ENCODE peak calls at places on chromosomes 4 and X, in five cellular contexts. F is brain microvascular endothelial cell, O is RCC 7860, K is NCI-H2081, Q is ELF-1. D is an unnamed sample.
A peak's percentile ranks its signal among the peaks of the same experiment; 100 is the strongest.

GRCh38 chr4:138405439-138405838 is 163.3 kb upstream of the SLC7A11 start:
- DNase-seq in F (no peak), O (peak; percentile 20), K (no peak), Q (peak; percentile 5), D (no peak)

GRCh38 chrX:9995855-9996339 is 28.7 kb downstream of the CLDN34 start:
- DNase-seq in F (peak; percentile 67), O (peak; percentile 51), K (peak; percentile 78), Q (peak; percentile 91), D (no peak)

GRCh38 chr4:630661-631060 is 5.3 kb downstream of the PDE6B start:
- DNase-seq in F (no peak), O (no peak), K (no peak), Q (no peak), D (no peak)

GRCh38 chr4:91963489-91963888 is 340.3 kb upstream of the GRID2 start:
- DNase-seq in F (no peak), O (no peak), K (no peak), Q (no peak), D (no peak)

GRCh38 chrX:68685722-68686683 is 38.5 kb downstream of the STARD8 start:
- DNase-seq in F (peak; percentile 32), O (no peak), K (no peak), Q (peak; percentile 92), D (no peak)

GRCh38 chr4:15018389-15018788 is 16.1 kb downstream of the CPEB2 start:
- DNase-seq in F (no peak), O (no peak), K (no peak), Q (no peak), D (no peak)

GRCh38 chrX:45851434-45851991 is 650.8 kb upstream of the DIPK2B start:
- DNase-seq in F (no peak), O (peak; percentile 45), K (peak; percentile 82), Q (peak; percentile 91), D (no peak)

GRCh38 chr4:22410645-22411247 is 105.1 kb downstream of the ADGRA3 start:
- DNase-seq in F (no peak), O (peak; percentile 38), K (no peak), Q (no peak), D (no peak)

GRCh38 chr4:185771696-185772390 is 40.2 kb downstream of the SORBS2 start:
- DNase-seq in F (no peak), O (no peak), K (no peak), Q (no peak), D (no peak)

GRCh38 chr4:107548211-107548905 is 171.7 kb downstream of the PAPSS1 start:
- DNase-seq in F (no peak), O (no peak), K (no peak), Q (peak; percentile 26), D (no peak)

GRCh38 chrX:45068555-45068954 is 132.1 kb downstream of the DIPK2B start:
- DNase-seq in F (no peak), O (peak; percentile 5), K (no peak), Q (no peak), D (no peak)

GRCh38 chr4:68451246-68452211 is 4.3 kb downstream of the TMPRSS11E start:
- DNase-seq in F (no peak), O (peak; percentile 10), K (no peak), Q (peak; percentile 4), D (no peak)

GRCh38 chrX:71632923-71633657 is 14.8 kb upstream of the CXCR3 start:
- DNase-seq in F (no peak), O (no peak), K (no peak), Q (no peak), D (peak; percentile 85)

GRCh38 chr4:106486533-106486932 is 118.0 kb upstream of the GIMD1 start:
- DNase-seq in F (no peak), O (no peak), K (no peak), Q (peak; percentile 10), D (no peak)

GRCh38 chr4:118281611-118282442 is 71.0 kb downstream of the PRSS12 start:
- DNase-seq in F (peak; percentile 47), O (peak; percentile 63), K (peak; percentile 36), Q (peak; percentile 24), D (peak; percentile 10)

GRCh38 chrX:154083134-154083517 is 14.4 kb downstream of the MECP2 start:
- DNase-seq in F (no peak), O (no peak), K (no peak), Q (no peak), D (no peak)

GRCh38 chrX:70313503-70313902 is 23.6 kb downstream of the KIF4A start:
- DNase-seq in F (peak; percentile 24), O (peak; percentile 23), K (no peak), Q (no peak), D (no peak)

GRCh38 chr4:118823471-118823870 is 12.5 kb downstream of the SEC24D start:
- DNase-seq in F (no peak), O (no peak), K (peak; percentile 85), Q (no peak), D (no peak)

GRCh38 chr4:144494280-144494679 is 151.7 kb upstream of the HHIP start:
- DNase-seq in F (no peak), O (no peak), K (no peak), Q (no peak), D (no peak)

GRCh38 chrX:130247996-130248395 is 20.7 kb downstream of the ZNF280C start:
- DNase-seq in F (no peak), O (no peak), K (no peak), Q (no peak), D (no peak)

GRCh38 chr4:53553486-53554210 is 37.6 kb downstream of the LNX1 start:
- DNase-seq in F (no peak), O (no peak), K (no peak), Q (no peak), D (no peak)

GRCh38 chrX:44529315-44529714 is 13.3 kb downstream of the FUNDC1 start:
- DNase-seq in F (no peak), O (no peak), K (no peak), Q (no peak), D (no peak)

GRCh38 chrX:97030947-97031346 is 147.2 kb downstream of the RPA4 start:
- DNase-seq in F (no peak), O (no peak), K (no peak), Q (no peak), D (no peak)

GRCh38 chr4:123024710-123025109 is 102.3 kb upstream of the NUDT6 start:
- DNase-seq in F (no peak), O (no peak), K (no peak), Q (no peak), D (no peak)

GRCh38 chrX:24902808-24903207 is 113.0 kb downstream of the ARX start:
- DNase-seq in F (peak; percentile 62), O (no peak), K (no peak), Q (no peak), D (no peak)

GRCh38 chr4:89914609-89915008 is 20.0 kb downstream of the MMRN1 start:
- DNase-seq in F (no peak), O (no peak), K (peak; percentile 36), Q (no peak), D (no peak)

GRCh38 chrX:50211510-50211909 is 6.9 kb downstream of the CCNB3 start:
- DNase-seq in F (peak; percentile 21), O (no peak), K (no peak), Q (peak; percentile 65), D (no peak)